ENCODE peak calls at places on chromosomes 13 and 19, in six cellular contexts. One of them, this sample, is unnamed.

GRCh38 chr19:15251749-15252397 is 19.6 kb upstream of the EPHX3 start:
- DNase-seq in H1: peak
- DNase-seq in mesendoderm: peak
- DNase-seq in trophoblast cell: peak
- DNase-seq in IMR-90: peak
- DNase-seq in neuronal stem cell: peak
- DNase-seq in this sample: peak

GRCh38 chr13:21453352-21454089 is 5.6 kb downstream of the ZDHHC20 start:
- DNase-seq in H1: no peak
- DNase-seq in neuronal stem cell: no peak
- DNase-seq in mesendoderm: no peak
- DNase-seq in trophoblast cell: no peak
- DNase-seq in IMR-90: no peak
- DNase-seq in this sample: no peak

GRCh38 chr19:11233073-11233472 is 6.3 kb upstream of the ANGPTL8 start:
- DNase-seq in IMR-90: no peak
- DNase-seq in mesendoderm: no peak
- DNase-seq in trophoblast cell: no peak
- DNase-seq in neuronal stem cell: no peak
- DNase-seq in H1: no peak
- DNase-seq in this sample: no peak

GRCh38 chr13:67366533-67366932 is 136.4 kb upstream of the PCDH9 start:
- DNase-seq in IMR-90: peak
- DNase-seq in trophoblast cell: no peak
- DNase-seq in H1: no peak
- DNase-seq in mesendoderm: no peak
- DNase-seq in neuronal stem cell: no peak
- DNase-seq in this sample: no peak

GRCh38 chr13:97028441-97029299 is 34.4 kb upstream of the OXGR1 start:
- DNase-seq in trophoblast cell: peak
- DNase-seq in neuronal stem cell: peak
- DNase-seq in IMR-90: peak
- DNase-seq in H1: no peak
- DNase-seq in mesendoderm: peak
- DNase-seq in this sample: peak

GRCh38 chr19:40974633-40975037 is 16.4 kb upstream of the CYP2B6 start:
- DNase-seq in mesendoderm: peak
- DNase-seq in H1: peak
- DNase-seq in trophoblast cell: peak
- DNase-seq in neuronal stem cell: peak
- DNase-seq in IMR-90: peak
- DNase-seq in this sample: peak

GRCh38 chr13:40819797-40820315 is 30.4 kb downstream of the SLC25A15 start:
- DNase-seq in H1: no peak
- DNase-seq in trophoblast cell: no peak
- DNase-seq in IMR-90: no peak
- DNase-seq in neuronal stem cell: no peak
- DNase-seq in mesendoderm: no peak
- DNase-seq in this sample: no peak

GRCh38 chr13:85693889-85694511 is 105.2 kb downstream of the SLITRK6 start:
- DNase-seq in mesendoderm: peak
- DNase-seq in IMR-90: peak
- DNase-seq in neuronal stem cell: no peak
- DNase-seq in trophoblast cell: no peak
- DNase-seq in H1: no peak
- DNase-seq in this sample: no peak

GRCh38 chr13:90237852-90238251 is 1109.6 kb upstream of the MIR17HG start:
- DNase-seq in neuronal stem cell: no peak
- DNase-seq in trophoblast cell: no peak
- DNase-seq in IMR-90: no peak
- DNase-seq in H1: no peak
- DNase-seq in mesendoderm: no peak
- DNase-seq in this sample: no peak

GRCh38 chr19:9570255-9570654 is 14.0 kb downstream of the ZNF121 start:
- DNase-seq in IMR-90: no peak
- DNase-seq in mesendoderm: no peak
- DNase-seq in trophoblast cell: peak
- DNase-seq in neuronal stem cell: no peak
- DNase-seq in H1: no peak
- DNase-seq in this sample: no peak

GRCh38 chr19:49395581-49396407 is 7.7 kb downstream of the KASH5 start:
- DNase-seq in trophoblast cell: no peak
- DNase-seq in mesendoderm: no peak
- DNase-seq in IMR-90: no peak
- DNase-seq in H1: no peak
- DNase-seq in neuronal stem cell: no peak
- DNase-seq in this sample: no peak

GRCh38 chr19:58569191-58569942 is 3.8 kb downstream of the MZF1 start:
- DNase-seq in trophoblast cell: no peak
- DNase-seq in IMR-90: no peak
- DNase-seq in mesendoderm: no peak
- DNase-seq in neuronal stem cell: no peak
- DNase-seq in H1: no peak
- DNase-seq in this sample: no peak

GRCh38 chr13:102597029-102598015 is 536 bp downstream of the TPP2 start:
- DNase-seq in mesendoderm: peak
- DNase-seq in IMR-90: peak
- DNase-seq in trophoblast cell: peak
- DNase-seq in H1: no peak
- DNase-seq in neuronal stem cell: peak
- DNase-seq in this sample: no peak

GRCh38 chr13:51959773-51960172 is 51.5 kb downstream of the ATP7B start:
- DNase-seq in neuronal stem cell: no peak
- DNase-seq in mesendoderm: peak
- DNase-seq in IMR-90: no peak
- DNase-seq in H1: no peak
- DNase-seq in trophoblast cell: no peak
- DNase-seq in this sample: no peak

GRCh38 chr19:4023600-4024398 is 16.3 kb downstream of the PIAS4 start:
- DNase-seq in H1: no peak
- DNase-seq in mesendoderm: no peak
- DNase-seq in trophoblast cell: no peak
- DNase-seq in IMR-90: no peak
- DNase-seq in neuronal stem cell: no peak
- DNase-seq in this sample: no peak
- H3K23ac ChIP-seq in H1: no peak
- H3K23ac ChIP-seq in mesendoderm: no peak
- H3K23ac ChIP-seq in trophoblast cell: no peak
- H3K23ac ChIP-seq in IMR-90: no peak
- H3K23ac ChIP-seq in neuronal stem cell: no peak
- H3K23ac ChIP-seq in this sample: no peak

GRCh38 chr19:661427-662196 is 1.4 kb downstream of the RNF126 start:
- DNase-seq in mesendoderm: no peak
- DNase-seq in trophoblast cell: no peak
- DNase-seq in H1: no peak
- DNase-seq in IMR-90: no peak
- DNase-seq in neuronal stem cell: no peak
- DNase-seq in this sample: no peak

GRCh38 chr19:660793-661426 is 2.1 kb downstream of the RNF126 start:
- DNase-seq in IMR-90: no peak
- DNase-seq in neuronal stem cell: no peak
- DNase-seq in mesendoderm: no peak
- DNase-seq in trophoblast cell: peak
- DNase-seq in H1: no peak
- DNase-seq in this sample: no peak

GRCh38 chr19:662962-663681 is at the start of gene RNF126:
- DNase-seq in trophoblast cell: peak
- DNase-seq in neuronal stem cell: peak
- DNase-seq in IMR-90: peak
- DNase-seq in mesendoderm: peak
- DNase-seq in H1: peak
- DNase-seq in this sample: peak

GRCh38 chr19:663682-664117 is 686 bp upstream of the RNF126 start:
- DNase-seq in trophoblast cell: peak
- DNase-seq in mesendoderm: no peak
- DNase-seq in IMR-90: no peak
- DNase-seq in neuronal stem cell: no peak
- DNase-seq in H1: no peak
- DNase-seq in this sample: no peak

GRCh38 chr19:662207-662961 is 630 bp downstream of the RNF126 start:
- DNase-seq in H1: no peak
- DNase-seq in trophoblast cell: peak
- DNase-seq in neuronal stem cell: no peak
- DNase-seq in mesendoderm: peak
- DNase-seq in IMR-90: peak
- DNase-seq in this sample: no peak
- H3K23ac ChIP-seq in H1: no peak
- H3K23ac ChIP-seq in trophoblast cell: no peak
- H3K23ac ChIP-seq in neuronal stem cell: peak
- H3K23ac ChIP-seq in mesendoderm: peak
- H3K23ac ChIP-seq in IMR-90: peak
- H3K23ac ChIP-seq in this sample: no peak

GRCh38 chr13:49587311-49587847 is 2.0 kb upstream of the RCBTB1 start:
- DNase-seq in mesendoderm: no peak
- DNase-seq in neuronal stem cell: no peak
- DNase-seq in IMR-90: peak
- DNase-seq in trophoblast cell: no peak
- DNase-seq in H1: no peak
- DNase-seq in this sample: no peak

GRCh38 chr13:49580980-49581680 is 4.2 kb downstream of the RCBTB1 start:
- DNase-seq in IMR-90: no peak
- DNase-seq in H1: no peak
- DNase-seq in neuronal stem cell: no peak
- DNase-seq in trophoblast cell: no peak
- DNase-seq in mesendoderm: no peak
- DNase-seq in this sample: no peak

GRCh38 chr13:49586717-49587116 is 1.4 kb upstream of the RCBTB1 start:
- DNase-seq in trophoblast cell: no peak
- DNase-seq in neuronal stem cell: no peak
- DNase-seq in mesendoderm: no peak
- DNase-seq in H1: no peak
- DNase-seq in IMR-90: no peak
- DNase-seq in this sample: no peak

GRCh38 chr13:49584771-49585182 is 581 bp downstream of the RCBTB1 start:
- DNase-seq in mesendoderm: peak
- DNase-seq in trophoblast cell: no peak
- DNase-seq in IMR-90: peak
- DNase-seq in neuronal stem cell: peak
- DNase-seq in H1: no peak
- DNase-seq in this sample: no peak

GRCh38 chr13:49585220-49586157 is at the start of gene RCBTB1:
- DNase-seq in H1: no peak
- DNase-seq in neuronal stem cell: peak
- DNase-seq in trophoblast cell: peak
- DNase-seq in mesendoderm: peak
- DNase-seq in IMR-90: peak
- DNase-seq in this sample: peak
- H3K23ac ChIP-seq in H1: no peak
- H3K23ac ChIP-seq in neuronal stem cell: peak
- H3K23ac ChIP-seq in trophoblast cell: no peak
- H3K23ac ChIP-seq in mesendoderm: no peak
- H3K23ac ChIP-seq in IMR-90: peak
- H3K23ac ChIP-seq in this sample: no peak

GRCh38 chr19:45900661-45901431 is 1.6 kb downstream of the MYPOP start:
- DNase-seq in IMR-90: no peak
- DNase-seq in H1: no peak
- DNase-seq in trophoblast cell: peak
- DNase-seq in mesendoderm: peak
- DNase-seq in neuronal stem cell: no peak
- DNase-seq in this sample: peak

GRCh38 chr19:45899919-45900589 is 2.4 kb downstream of the MYPOP start:
- DNase-seq in mesendoderm: no peak
- DNase-seq in IMR-90: no peak
- DNase-seq in trophoblast cell: no peak
- DNase-seq in neuronal stem cell: no peak
- DNase-seq in H1: no peak
- DNase-seq in this sample: no peak

GRCh38 chr19:45901432-45901903 is 945 bp downstream of the MYPOP start:
- DNase-seq in IMR-90: peak
- DNase-seq in mesendoderm: peak
- DNase-seq in H1: no peak
- DNase-seq in trophoblast cell: peak
- DNase-seq in neuronal stem cell: no peak
- DNase-seq in this sample: peak

GRCh38 chr19:45902651-45903625 is 525 bp upstream of the MYPOP start:
- DNase-seq in neuronal stem cell: peak
- DNase-seq in H1: peak
- DNase-seq in IMR-90: peak
- DNase-seq in trophoblast cell: peak
- DNase-seq in mesendoderm: peak
- DNase-seq in this sample: peak

GRCh38 chr19:45901912-45902650 is at the start of gene MYPOP:
- DNase-seq in mesendoderm: peak
- DNase-seq in trophoblast cell: no peak
- DNase-seq in IMR-90: no peak
- DNase-seq in neuronal stem cell: no peak
- DNase-seq in H1: no peak
- DNase-seq in this sample: peak
- H3K23ac ChIP-seq in mesendoderm: no peak
- H3K23ac ChIP-seq in trophoblast cell: no peak
- H3K23ac ChIP-seq in IMR-90: peak
- H3K23ac ChIP-seq in neuronal stem cell: peak
- H3K23ac ChIP-seq in H1: no peak
- H3K23ac ChIP-seq in this sample: no peak

DNA sequence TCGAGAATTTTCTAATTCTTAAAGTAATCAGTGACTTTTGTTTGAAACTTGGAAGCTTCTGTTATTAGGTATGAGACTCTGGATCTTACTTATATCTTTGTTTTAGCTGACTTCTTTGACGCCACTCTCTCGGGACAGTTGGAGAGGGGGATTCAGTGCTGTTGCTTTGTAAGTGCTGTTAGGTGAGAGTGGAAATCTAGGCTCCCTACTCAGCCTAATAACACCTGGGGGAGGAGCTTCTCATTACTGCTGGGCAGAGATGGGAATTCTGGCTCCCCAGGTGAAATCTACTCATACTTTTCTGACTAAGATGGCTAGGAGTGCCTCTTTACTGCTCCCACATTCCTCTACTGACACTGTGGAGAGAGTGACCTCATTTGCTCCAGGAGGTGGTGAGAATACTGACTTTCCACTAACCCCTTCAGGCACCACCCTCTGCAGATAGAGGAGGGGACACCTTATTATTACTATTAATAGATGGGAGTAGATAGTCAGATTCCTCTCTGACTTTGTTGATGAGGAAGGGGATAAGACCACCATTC is 324.9 kb upstream of the SPRY2 start:
- DNase-seq in IMR-90: no peak
- DNase-seq in H1: no peak
- DNase-seq in trophoblast cell: no peak
- DNase-seq in mesendoderm: peak
- DNase-seq in neuronal stem cell: no peak
- DNase-seq in this sample: no peak
- H3K23ac ChIP-seq in IMR-90: no peak
- H3K23ac ChIP-seq in H1: no peak
- H3K23ac ChIP-seq in trophoblast cell: no peak
- H3K23ac ChIP-seq in mesendoderm: no peak
- H3K23ac ChIP-seq in neuronal stem cell: no peak
- H3K23ac ChIP-seq in this sample: no peak

GRCh38 chr19:2051771-2052704 is 994 bp upstream of the MKNK2 start:
- DNase-seq in IMR-90: no peak
- DNase-seq in trophoblast cell: no peak
- DNase-seq in H1: no peak
- DNase-seq in neuronal stem cell: no peak
- DNase-seq in mesendoderm: no peak
- DNase-seq in this sample: peak
- H3K23ac ChIP-seq in IMR-90: peak
- H3K23ac ChIP-seq in trophoblast cell: no peak
- H3K23ac ChIP-seq in H1: no peak
- H3K23ac ChIP-seq in neuronal stem cell: peak
- H3K23ac ChIP-seq in mesendoderm: no peak
- H3K23ac ChIP-seq in this sample: no peak

This sample was measured in H9.